ENCODE peak calls at places on chromosome 1, in four cellular contexts. J, M, C and F are unnamed samples.

GRCh38 chr1:89884718-89885596 is 64.1 kb downstream of the LRRC8D start:
- DNase-seq in J (peak; percentile 63), M (peak; percentile 64), C (no peak), F (peak; percentile 69)

GRCh38 chr1:101235696-101236545 is 898 bp upstream of the S1PR1 start:
- DNase-seq in C (peak; percentile 50), J (peak; percentile 61), M (peak; percentile 61), F (peak; percentile 48)

GRCh38 chr1:51963592-51964308 is 26.8 kb downstream of the RAB3B start:
- DNase-seq in M (no peak), J (no peak), C (no peak), F (no peak)

GRCh38 chr1:201181323-201181722 is 9.3 kb upstream of the IGFN1 start:
- DNase-seq in C (no peak), J (no peak), M (no peak), F (no peak)

GRCh38 chr1:10456079-10456478 is 6.2 kb downstream of the CORT start:
- DNase-seq in C (no peak), J (no peak), M (no peak), F (no peak)

GRCh38 chr1:151620286-151620685 is 8.4 kb downstream of the SNX27 start:
- DNase-seq in M (peak; percentile 51), C (no peak), J (no peak), F (peak; percentile 79)

GRCh38 chr1:50968884-50969610 is 998 bp upstream of the CDKN2C start:
- DNase-seq in C (peak; percentile 40), J (peak; percentile 47), M (peak; percentile 12), F (peak; percentile 17)

GRCh38 chr1:115539061-115539460 is 102.7 kb upstream of the VANGL1 start:
- DNase-seq in C (peak; percentile 38), J (no peak), M (peak; percentile 42), F (peak; percentile 45)

GRCh38 chr1:19654886-19655717 is 9.6 kb upstream of the HTR6 start:
- DNase-seq in C (no peak), J (no peak), M (no peak), F (no peak)

GRCh38 chr1:21520899-21521716 is 11.9 kb downstream of the ALPL start:
- DNase-seq in C (no peak), J (peak; percentile 72), M (no peak), F (peak; percentile 64)

GRCh38 chr1:54094001-54094729 is 40.8 kb downstream of the TCEANC2 start:
- DNase-seq in M (no peak), C (no peak), J (no peak), F (no peak)

GRCh38 chr1:26215246-26215645 is 18.8 kb upstream of the CEP85 start:
- DNase-seq in M (no peak), C (no peak), J (no peak), F (no peak)

GRCh38 chr1:108877858-108878257 is 1.1 kb downstream of the GPSM2 start:
- DNase-seq in C (no peak), J (peak; percentile 36), M (peak; percentile 22), F (peak; percentile 50)